ENCODE peak calls at places on chromosomes 3 and 15, in nine cellular contexts. P is kidney; G is stomach; D is hepatocyte; I is CD4-positive, CD25-positive, alpha-beta regulatory T cell; O is OCI-LY7; S is cardiac muscle cell; H is tibial nerve; L is right lobe of liver. A is an unnamed sample. For H3K4me1, the result is how much of the 10 kb centered on the place peaks cover.

GRCh38 chr3:53243165-53243564 is 12.7 kb downstream of the TKT start:
- DNase-seq in P (no peak), G (no peak), D (no peak), I (no peak), O (no peak), S (peak), H (no peak), L (no peak), A (peak)

GRCh38 chr3:147620906-147621305 is 211.7 kb downstream of the ZIC1 start:
- DNase-seq in P (no peak), G (no peak), D (no peak), I (no peak), O (no peak), S (no peak), H (no peak), L (no peak), A (no peak)

GRCh38 chr3:79521221-79521848 is 246.5 kb downstream of the ROBO1 start:
- DNase-seq in P (no peak), G (no peak), D (peak), I (no peak), O (peak), S (peak), H (no peak), L (no peak), A (peak)

GRCh38 chr3:126743781-126744180 is 39.7 kb downstream of the CHCHD6 start:
- DNase-seq in P (no peak), G (no peak), D (no peak), I (no peak), O (no peak), S (no peak), H (no peak), L (no peak), A (no peak)

GRCh38 chr15:78177447-78177873 is 28.3 kb downstream of the IDH3A start:
- DNase-seq in P (no peak), G (peak), D (peak), I (no peak), O (peak), S (peak), H (no peak), L (peak), A (peak)

GRCh38 chr3:169966086-169966950 is at the start of gene SEC62:
- DNase-seq in P (peak), G (peak), D (peak), I (peak), O (peak), S (peak), H (peak), L (peak), A (peak)

GRCh38 chr15:65512807-65513416 is 4.6 kb downstream of the DPP8 start:
- DNase-seq in P (no peak), G (no peak), D (no peak), I (no peak), O (no peak), S (peak), H (no peak), L (no peak), A (no peak)

GRCh38 chr3:58532794-58533220 is 4.2 kb downstream of the ACOX2 start:
- DNase-seq in P (peak), G (peak), D (peak), I (peak), O (peak), S (peak), H (peak), L (peak), A (peak)

GRCh38 chr3:98027084-98027445 is 8.1 kb downstream of the GABRR3 start:
- DNase-seq in P (no peak), G (no peak), D (no peak), I (no peak), O (no peak), S (peak), H (no peak), L (no peak), A (no peak)

GRCh38 chr15:70318594-70318993 is 220.9 kb upstream of the TLE3 start:
- DNase-seq in P (no peak), G (no peak), D (no peak), I (no peak), O (no peak), S (no peak), H (no peak), L (no peak), A (no peak)

GRCh38 chr3:155149494-155149893 is 69.4 kb downstream of the MME start:
- DNase-seq in P (no peak), G (no peak), D (peak), I (no peak), O (no peak), S (no peak), H (no peak), L (no peak), A (no peak)

GRCh38 chr3:12822725-12823373 is 18.5 kb downstream of the RPL32 start:
- DNase-seq in P (no peak), G (no peak), D (peak), I (no peak), O (peak), S (peak), H (no peak), L (no peak), A (no peak)

GRCh38 chr15:40871749-40872617 is 2.1 kb downstream of the RHOV start:
- DNase-seq in P (peak), G (peak), D (peak), I (no peak), O (no peak), S (no peak), H (no peak), L (peak), A (no peak)

GRCh38 chr15:69610264-69610663 is 157.6 kb downstream of the RPLP1 start:
- DNase-seq in P (no peak), G (no peak), D (no peak), I (no peak), O (no peak), S (peak), H (no peak), L (no peak), A (no peak)

GRCh38 chr3:132414841-132415240 is 2.5 kb upstream of the DNAJC13 start:
- DNase-seq in P (no peak), G (no peak), D (no peak), I (no peak), O (no peak), S (no peak), H (no peak), L (no peak), A (no peak)

GRCh38 chr3:53160660-53161344 is at the start of gene PRKCD:
- DNase-seq in P (peak), G (peak), D (peak), I (peak), O (peak), S (peak), H (peak), L (peak), A (peak)

GRCh38 chr3:174355505-174355904 is 503.6 kb upstream of the NAALADL2 start:
- DNase-seq in P (no peak), G (no peak), D (peak), I (no peak), O (peak), S (peak), H (no peak), L (no peak), A (no peak)

GRCh38 chr3:126550488-126551051 is 8.2 kb downstream of the C3orf22 start:
- DNase-seq in P (peak), G (peak), D (no peak), I (no peak), O (no peak), S (no peak), H (no peak), L (peak), A (peak)

GRCh38 chr15:75672111-75672602 is 24.4 kb downstream of the SNX33 start:
- DNase-seq in P (no peak), G (no peak), D (no peak), I (no peak), O (no peak), S (peak), H (no peak), L (no peak), A (no peak)

GRCh38 chr15:69410290-69410874 is 3.8 kb upstream of the KIF23 start:
- DNase-seq in P (no peak), G (no peak), D (no peak), I (no peak), O (peak), S (no peak), H (no peak), L (no peak), A (no peak)

GRCh38 chr3:172581757-172582166 is 58.5 kb upstream of the TNFSF10 start:
- DNase-seq in P (no peak), G (no peak), D (no peak), I (no peak), O (no peak), S (no peak), H (no peak), L (no peak), A (no peak)

GRCh38 chr15:36589971-36590370 is 10.5 kb downstream of the CDIN1 start:
- DNase-seq in P (no peak), G (no peak), D (no peak), I (no peak), O (no peak), S (peak), H (no peak), L (no peak), A (peak)

GRCh38 chr15:43104426-43104825 is 1.4 kb downstream of the UBR1 start:
- DNase-seq in P (no peak), G (no peak), D (no peak), I (no peak), O (no peak), S (no peak), H (no peak), L (no peak), A (no peak)

GRCh38 chr3:30344288-30344687 is 262.1 kb upstream of the TGFBR2 start:
- DNase-seq in P (no peak), G (no peak), D (peak), I (no peak), O (no peak), S (no peak), H (no peak), L (no peak), A (no peak)

GRCh38 chr3:192060160-192060783 is 599.3 kb downstream of the PYDC2 start:
- DNase-seq in P (no peak), G (no peak), D (no peak), I (no peak), O (no peak), S (no peak), H (no peak), L (no peak), A (no peak)

GRCh38 chr3:98906230-98906629 is 4.7 kb upstream of the DCBLD2 start:
- DNase-seq in P (no peak), G (no peak), D (no peak), I (no peak), O (no peak), S (peak), H (no peak), L (no peak), A (peak)

GRCh38 chr3:64871237-64871636 is 183.4 kb upstream of the ADAMTS9 start:
- DNase-seq in P (no peak), G (no peak), D (no peak), I (no peak), O (no peak), S (no peak), H (no peak), L (no peak), A (no peak)

GRCh38 chr3:194275231-194275671 is 75.9 kb downstream of the CPN2 start:
- DNase-seq in P (no peak), G (no peak), D (no peak), I (no peak), O (no peak), S (no peak), H (no peak), L (no peak), A (no peak)

GRCh38 chr15:34239151-34239761 is 14.4 kb downstream of the EMC4 start:
- DNase-seq in P (no peak), G (no peak), D (no peak), I (no peak), O (no peak), S (peak), H (no peak), L (no peak), A (peak)

GRCh38 chr15:85762756-85763127 is 32.0 kb downstream of the KLHL25 start:
- DNase-seq in P (peak), G (no peak), D (no peak), I (no peak), O (no peak), S (no peak), H (no peak), L (peak), A (no peak)

GRCh38 chr3:30473374-30474051 is 132.9 kb upstream of the TGFBR2 start:
- DNase-seq in P (no peak), G (no peak), D (no peak), I (no peak), O (no peak), S (peak), H (peak), L (no peak), A (no peak)

GRCh38 chr3:177251756-177252155 is 54.5 kb upstream of the TBL1XR1 start:
- DNase-seq in P (no peak), G (no peak), D (no peak), I (no peak), O (no peak), S (no peak), H (no peak), L (no peak), A (no peak)

GRCh38 chr3:5047764-5048163 is 68.5 kb downstream of the BHLHE40 start:
- DNase-seq in P (no peak), G (no peak), D (no peak), I (no peak), O (no peak), S (no peak), H (no peak), L (no peak), A (no peak)

GRCh38 chr3:129824926-129825541 is 68.5 kb downstream of the TMCC1 start:
- DNase-seq in P (no peak), G (no peak), D (peak), I (peak), O (peak), S (peak), H (no peak), L (no peak), A (peak)

GRCh38 chr3:129822679-129823078 is 70.8 kb downstream of the TMCC1 start:
- DNase-seq in P (no peak), G (no peak), D (no peak), I (no peak), O (no peak), S (peak), H (no peak), L (no peak), A (no peak)

DNA sequence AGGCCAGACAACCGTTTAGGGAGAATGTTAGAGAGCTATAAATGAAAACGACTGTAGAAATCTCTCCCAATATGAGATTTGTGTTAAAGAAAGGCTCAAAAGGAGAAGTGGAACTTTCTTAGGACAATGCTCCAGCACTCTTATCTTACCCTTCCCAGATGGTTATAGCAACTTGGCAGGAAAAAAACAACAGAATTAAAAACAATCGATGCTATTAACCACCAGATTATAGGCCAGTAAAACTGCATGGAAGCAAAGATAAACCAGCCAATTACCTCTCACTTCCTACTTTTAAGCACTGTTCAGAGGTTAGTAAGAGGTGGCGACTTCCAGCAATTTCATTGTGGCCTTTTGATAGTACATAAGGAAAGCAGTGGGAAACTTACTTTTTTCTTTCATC is 72.9 kb downstream of the TMCC1 start:
- DNase-seq in P (no peak), G (no peak), D (no peak), I (no peak), O (no peak), S (no peak), H (no peak), L (no peak), A (no peak)
- H3K27ac ChIP-seq in P (no peak), G (no peak), D (no peak), I (no peak), O (no peak), S (no peak), H (no peak), L (no peak), A (no peak)

DNA sequence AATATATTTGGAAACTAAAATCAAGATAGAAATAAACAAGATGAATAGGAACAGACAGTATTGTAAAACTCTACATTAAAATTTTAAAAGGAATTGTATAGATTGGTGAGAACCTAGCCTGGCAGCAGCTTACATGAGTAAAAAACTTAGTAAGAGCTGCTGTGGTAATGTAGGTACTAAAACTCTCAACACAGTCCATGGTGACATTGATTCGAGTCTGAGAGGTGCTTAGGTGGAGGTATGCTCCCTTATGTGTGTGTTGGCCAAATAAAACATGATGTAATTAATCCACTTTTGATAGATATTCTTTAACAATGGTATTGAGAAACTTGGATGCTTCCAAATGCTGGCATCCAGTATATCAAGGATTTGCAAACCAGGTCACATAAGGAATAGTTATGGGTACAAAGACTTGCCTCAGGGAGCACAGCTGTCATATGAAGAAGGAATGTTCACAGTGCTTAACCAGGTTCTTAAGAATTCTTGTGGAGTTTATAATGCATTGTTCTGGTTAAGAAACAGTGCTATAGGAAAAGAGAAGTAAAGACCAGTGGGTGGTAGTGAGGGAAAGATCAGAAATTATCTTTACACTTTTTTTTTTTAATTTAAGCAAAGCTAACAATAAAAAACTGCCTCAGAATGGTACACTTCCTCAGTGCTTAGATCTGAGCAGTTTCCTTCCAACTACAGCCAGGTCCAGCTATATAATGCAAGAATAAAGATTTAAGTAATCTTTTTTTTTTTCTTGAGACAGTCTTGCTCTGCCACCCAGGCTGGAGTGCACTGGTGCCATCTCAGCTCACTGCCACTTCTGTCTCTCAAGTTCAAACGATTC is 24.6 kb upstream of the IL20RB start:
- DNase-seq in P (no peak), G (no peak), D (no peak), I (no peak), O (no peak), S (no peak), H (no peak), L (no peak), A (no peak)
- H3K4me3 ChIP-seq in P (no peak), G (no peak), D (no peak), I (no peak), O (no peak), S (no peak), H (no peak), L (no peak), A (no peak)

DNA sequence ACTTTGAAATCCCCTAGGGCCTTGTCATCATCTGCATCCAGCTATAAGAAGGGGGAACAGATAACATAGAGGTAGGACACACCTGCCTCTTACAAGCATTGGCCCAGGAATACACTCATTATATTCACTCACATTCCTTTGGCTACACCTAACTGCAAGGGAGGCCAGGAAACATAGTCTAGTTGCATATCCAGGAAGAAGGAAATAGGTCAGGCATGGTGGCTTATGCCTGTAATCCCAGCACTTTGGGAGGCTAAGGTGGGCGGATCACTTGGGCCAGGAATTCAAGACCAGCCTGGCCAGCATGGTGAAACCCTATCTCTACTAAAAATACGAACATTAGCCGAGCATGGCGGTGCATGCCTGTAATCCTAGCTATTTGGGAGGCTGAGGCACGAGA is 48.8 kb downstream of the GTPBP8 start:
- DNase-seq in P (no peak), G (no peak), D (no peak), I (no peak), O (no peak), S (no peak), H (no peak), L (no peak), A (no peak)
- H3K4me1 ChIP-seq in P (under half), G (under half), D (under half), I (under half), O (under half), S (under half), H (under half), L (under half), A (under half)

DNA sequence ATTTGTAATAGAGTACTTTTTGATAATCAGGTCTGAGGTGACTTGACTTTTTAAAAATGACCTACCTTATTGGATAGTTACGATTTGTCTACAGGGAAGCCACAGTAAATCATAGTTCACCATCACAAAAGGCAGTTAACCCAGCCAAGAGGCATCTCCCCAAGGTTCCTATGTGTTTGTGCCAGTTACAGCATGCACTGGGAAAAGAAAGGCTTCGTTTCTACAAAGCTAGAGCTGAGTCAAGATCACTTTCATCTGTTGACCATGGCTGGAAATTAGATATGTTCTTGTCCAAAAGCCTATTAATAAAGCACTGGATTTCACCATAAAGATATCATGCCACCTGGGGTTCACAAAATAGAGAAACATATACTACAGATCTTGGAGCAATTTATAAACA is 139.9 kb downstream of the GREM1 start:
- DNase-seq in P (no peak), G (no peak), D (no peak), I (no peak), O (no peak), S (no peak), H (no peak), L (no peak), A (no peak)
- H3K27ac ChIP-seq in P (no peak), G (no peak), D (no peak), I (no peak), O (no peak), S (no peak), H (no peak), L (no peak), A (no peak)

GRCh38 chr3:104360038-104360437 is 1006.7 kb upstream of the ALCAM start:
- DNase-seq in P (no peak), G (no peak), D (no peak), I (no peak), O (no peak), S (peak), H (no peak), L (no peak), A (no peak)
- H3K4me3 ChIP-seq in P (no peak), G (no peak), D (no peak), I (no peak), O (no peak), S (no peak), H (peak), L (no peak), A (no peak)

GRCh38 chr3:139087621-139088020 is 42.9 kb upstream of the PRR23C start:
- DNase-seq in P (no peak), G (no peak), D (no peak), I (no peak), O (no peak), S (no peak), H (no peak), L (no peak), A (no peak)
- H3K4me1 ChIP-seq in P (under half), G (under half), D (under half), I (under half), O (under half), S (under half), H (under half), L (under half), A (under half)

GRCh38 chr3:46612324-46612723 is at the start of gene FAM240A:
- DNase-seq in P (no peak), G (no peak), D (no peak), I (no peak), O (no peak), S (peak), H (no peak), L (no peak), A (no peak)
- H3K27ac ChIP-seq in P (no peak), G (no peak), D (no peak), I (no peak), O (no peak), S (no peak), H (peak), L (no peak), A (no peak)

GRCh38 chr3:182708810-182709209 is 84.5 kb upstream of the ATP11B start:
- DNase-seq in P (no peak), G (no peak), D (no peak), I (no peak), O (no peak), S (no peak), H (no peak), L (no peak), A (no peak)

GRCh38 chr3:182710557-182711157 is 82.6 kb upstream of the ATP11B start:
- DNase-seq in P (no peak), G (no peak), D (peak), I (peak), O (peak), S (peak), H (no peak), L (no peak), A (no peak)

GRCh38 chr3:182711853-182712252 is 81.5 kb upstream of the ATP11B start:
- DNase-seq in P (no peak), G (no peak), D (no peak), I (no peak), O (no peak), S (no peak), H (no peak), L (no peak), A (no peak)

GRCh38 chr3:182711261-182711683 is 82.0 kb upstream of the ATP11B start:
- DNase-seq in P (no peak), G (no peak), D (no peak), I (no peak), O (no peak), S (no peak), H (no peak), L (no peak), A (no peak)

GRCh38 chr3:182709306-182709705 is 84.0 kb upstream of the ATP11B start:
- DNase-seq in P (no peak), G (no peak), D (no peak), I (no peak), O (no peak), S (no peak), H (no peak), L (no peak), A (no peak)
- H3K4me3 ChIP-seq in P (no peak), G (no peak), D (no peak), I (no peak), O (no peak), S (no peak), H (no peak), L (no peak), A (no peak)

A was measured in SJSA1.